ENCODE peak calls at places on chromosome 9, in six cellular contexts. One of them, this sample, is unnamed.
A peak's percentile ranks its signal among the peaks of the same experiment; 100 is the strongest.

GRCh38 chr9:131116281-131117101 is 8.9 kb upstream of the NUP214 start:
- DNase-seq in H9: no peak
- DNase-seq in H1: no peak
- DNase-seq in mesendoderm: no peak
- DNase-seq in mesenchymal stem cell: no peak
- DNase-seq in IMR-90: no peak
- DNase-seq in this sample: no peak

GRCh38 chr9:89437772-89438171 is 60.1 kb downstream of the SEMA4D start:
- DNase-seq in H1: no peak
- DNase-seq in IMR-90: no peak
- DNase-seq in mesendoderm: no peak
- DNase-seq in mesenchymal stem cell: no peak
- DNase-seq in H9: no peak
- DNase-seq in this sample: no peak

GRCh38 chr9:16039988-16040761 is 487.3 kb downstream of the CCDC171 start:
- DNase-seq in mesenchymal stem cell: peak; percentile 69
- DNase-seq in mesendoderm: peak; percentile 77
- DNase-seq in H9: peak; percentile 48
- DNase-seq in IMR-90: peak; percentile 81
- DNase-seq in H1: no peak
- DNase-seq in this sample: peak; percentile 66

GRCh38 chr9:37100317-37100716 is 20.1 kb upstream of the ZCCHC7 start:
- DNase-seq in mesendoderm: peak; percentile 46
- DNase-seq in H1: no peak
- DNase-seq in H9: no peak
- DNase-seq in IMR-90: peak; percentile 6
- DNase-seq in mesenchymal stem cell: no peak
- DNase-seq in this sample: no peak

GRCh38 chr9:107173422-107174180 is 109.5 kb upstream of the RAD23B start:
- DNase-seq in mesendoderm: no peak
- DNase-seq in IMR-90: no peak
- DNase-seq in H1: no peak
- DNase-seq in mesenchymal stem cell: no peak
- DNase-seq in H9: no peak
- DNase-seq in this sample: no peak

GRCh38 chr9:88106492-88106891 is 31.8 kb downstream of the SPATA31C2 start:
- DNase-seq in mesenchymal stem cell: peak; percentile 25
- DNase-seq in H1: no peak
- DNase-seq in mesendoderm: peak; percentile 59
- DNase-seq in H9: peak; percentile 36
- DNase-seq in IMR-90: peak; percentile 36
- DNase-seq in this sample: no peak

GRCh38 chr9:127942152-127943010 is 4.7 kb upstream of the DPM2 start:
- DNase-seq in mesendoderm: peak; percentile 77
- DNase-seq in H9: peak; percentile 86
- DNase-seq in IMR-90: peak; percentile 54
- DNase-seq in H1: no peak
- DNase-seq in mesenchymal stem cell: peak; percentile 66
- DNase-seq in this sample: peak; percentile 61

GRCh38 chr9:105157178-105157583 is 87.3 kb upstream of the SLC44A1 start:
- DNase-seq in H1: no peak
- DNase-seq in IMR-90: peak; percentile 77
- DNase-seq in H9: peak; percentile 46
- DNase-seq in mesenchymal stem cell: peak; percentile 86
- DNase-seq in mesendoderm: peak; percentile 70
- DNase-seq in this sample: no peak

GRCh38 chr9:37943329-37944265 is 39.7 kb upstream of the SLC25A51 start:
- DNase-seq in mesenchymal stem cell: peak; percentile 88
- DNase-seq in IMR-90: peak; percentile 94
- DNase-seq in H9: no peak
- DNase-seq in mesendoderm: peak; percentile 60
- DNase-seq in H1: no peak
- DNase-seq in this sample: no peak

GRCh38 chr9:20220286-20220685 is 402.0 kb downstream of the MLLT3 start:
- DNase-seq in H9: no peak
- DNase-seq in H1: no peak
- DNase-seq in IMR-90: no peak
- DNase-seq in mesendoderm: no peak
- DNase-seq in mesenchymal stem cell: peak; percentile 19
- DNase-seq in this sample: no peak

GRCh38 chr9:127898433-127899199 is 787 bp downstream of the ST6GALNAC6 start:
- DNase-seq in mesendoderm: no peak
- DNase-seq in mesenchymal stem cell: peak; percentile 94
- DNase-seq in H1: no peak
- DNase-seq in H9: peak; percentile 41
- DNase-seq in IMR-90: peak; percentile 89
- DNase-seq in this sample: no peak

GRCh38 chr9:2125909-2126308 is 110.8 kb downstream of the SMARCA2 start:
- DNase-seq in IMR-90: peak; percentile 30
- DNase-seq in mesendoderm: no peak
- DNase-seq in H1: no peak
- DNase-seq in H9: no peak
- DNase-seq in mesenchymal stem cell: peak; percentile 36
- DNase-seq in this sample: no peak

GRCh38 chr9:14466828-14467227 is 152.9 kb upstream of the NFIB start:
- DNase-seq in H9: no peak
- DNase-seq in H1: no peak
- DNase-seq in IMR-90: no peak
- DNase-seq in mesendoderm: no peak
- DNase-seq in mesenchymal stem cell: no peak
- DNase-seq in this sample: no peak

GRCh38 chr9:132485454-132485853 is 75.4 kb downstream of the CFAP77 start:
- DNase-seq in mesendoderm: no peak
- DNase-seq in mesenchymal stem cell: no peak
- DNase-seq in H9: no peak
- DNase-seq in IMR-90: no peak
- DNase-seq in H1: no peak
- DNase-seq in this sample: no peak
- H2BK15ac ChIP-seq in mesendoderm: no peak overlapping the region
- H2BK15ac ChIP-seq in mesenchymal stem cell: no peak overlapping the region
- H2BK15ac ChIP-seq in H9: no peak overlapping the region
- H2BK15ac ChIP-seq in IMR-90: no peak overlapping the region
- H2BK15ac ChIP-seq in H1: no peak overlapping the region
- H2BK15ac ChIP-seq in this sample: no peak overlapping the region

GRCh38 chr9:12640021-12640587 is 53.1 kb upstream of the TYRP1 start:
- DNase-seq in mesendoderm: peak; percentile 72
- DNase-seq in H9: no peak
- DNase-seq in mesenchymal stem cell: peak; percentile 72
- DNase-seq in H1: no peak
- DNase-seq in IMR-90: peak; percentile 43
- DNase-seq in this sample: peak; percentile 29
- H2BK15ac ChIP-seq in mesendoderm: no peak overlapping the region
- H2BK15ac ChIP-seq in H9: no peak overlapping the region
- H2BK15ac ChIP-seq in mesenchymal stem cell: no peak overlapping the region
- H2BK15ac ChIP-seq in H1: no peak overlapping the region
- H2BK15ac ChIP-seq in IMR-90: no peak overlapping the region
- H2BK15ac ChIP-seq in this sample: no peak overlapping the region

GRCh38 chr9:123586140-123586735 is 230.2 kb downstream of the CRB2 start:
- DNase-seq in mesenchymal stem cell: no peak
- DNase-seq in mesendoderm: no peak
- DNase-seq in H1: no peak
- DNase-seq in IMR-90: no peak
- DNase-seq in H9: no peak
- DNase-seq in this sample: no peak
- H2BK15ac ChIP-seq in mesenchymal stem cell: no peak overlapping the region
- H2BK15ac ChIP-seq in mesendoderm: no peak overlapping the region
- H2BK15ac ChIP-seq in H1: no peak overlapping the region
- H2BK15ac ChIP-seq in IMR-90: no peak overlapping the region
- H2BK15ac ChIP-seq in H9: no peak overlapping the region
- H2BK15ac ChIP-seq in this sample: no peak overlapping the region

GRCh38 chr9:34633851-34634550 is 3.6 kb downstream of the SIGMAR1 start:
- DNase-seq in mesenchymal stem cell: peak; percentile 71
- DNase-seq in mesendoderm: peak; percentile 80
- DNase-seq in IMR-90: peak; percentile 64
- DNase-seq in H1: no peak
- DNase-seq in H9: peak; percentile 77
- DNase-seq in this sample: peak; percentile 73

GRCh38 chr9:34634551-34634945 is 3.0 kb downstream of the SIGMAR1 start:
- DNase-seq in mesenchymal stem cell: no peak
- DNase-seq in H1: no peak
- DNase-seq in H9: no peak
- DNase-seq in IMR-90: no peak
- DNase-seq in mesendoderm: no peak
- DNase-seq in this sample: no peak

GRCh38 chr9:34630402-34631154 is 1.7 kb upstream of the ARID3C start:
- DNase-seq in IMR-90: no peak
- DNase-seq in H9: no peak
- DNase-seq in mesendoderm: no peak
- DNase-seq in H1: no peak
- DNase-seq in mesenchymal stem cell: no peak
- DNase-seq in this sample: no peak

GRCh38 chr9:34635556-34635955 is 2.0 kb downstream of the SIGMAR1 start:
- DNase-seq in mesendoderm: no peak
- DNase-seq in H9: no peak
- DNase-seq in IMR-90: no peak
- DNase-seq in H1: no peak
- DNase-seq in mesenchymal stem cell: no peak
- DNase-seq in this sample: no peak

DNA sequence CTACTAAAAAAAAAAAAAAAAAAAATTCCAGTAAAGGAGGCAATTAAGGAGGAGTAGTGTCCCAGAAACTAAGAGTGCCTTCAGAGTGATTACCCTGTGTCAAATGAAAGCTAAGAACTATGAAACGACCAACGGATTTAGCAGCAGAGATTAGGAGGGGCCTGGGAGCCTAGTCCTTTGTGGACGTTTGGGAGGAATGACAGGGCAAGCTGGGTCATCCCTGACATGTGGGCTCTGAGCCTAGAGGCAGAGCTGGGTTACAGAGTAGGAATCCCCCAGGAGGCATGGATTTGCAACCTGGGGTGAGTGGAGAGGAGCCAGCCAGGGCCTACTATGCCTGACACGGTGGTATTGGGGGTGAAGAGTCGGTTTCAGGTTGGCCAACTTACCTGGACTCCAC is 4.3 kb upstream of the ARID3C start:
- DNase-seq in mesendoderm: no peak
- DNase-seq in mesenchymal stem cell: no peak
- DNase-seq in H9: no peak
- DNase-seq in H1: no peak
- DNase-seq in IMR-90: no peak
- DNase-seq in this sample: no peak
- H2BK15ac ChIP-seq in mesendoderm: no peak overlapping the region
- H2BK15ac ChIP-seq in mesenchymal stem cell: no peak overlapping the region
- H2BK15ac ChIP-seq in H9: no peak overlapping the region
- H2BK15ac ChIP-seq in H1: no peak overlapping the region
- H2BK15ac ChIP-seq in IMR-90: no peak overlapping the region
- H2BK15ac ChIP-seq in this sample: no peak overlapping the region

DNA sequence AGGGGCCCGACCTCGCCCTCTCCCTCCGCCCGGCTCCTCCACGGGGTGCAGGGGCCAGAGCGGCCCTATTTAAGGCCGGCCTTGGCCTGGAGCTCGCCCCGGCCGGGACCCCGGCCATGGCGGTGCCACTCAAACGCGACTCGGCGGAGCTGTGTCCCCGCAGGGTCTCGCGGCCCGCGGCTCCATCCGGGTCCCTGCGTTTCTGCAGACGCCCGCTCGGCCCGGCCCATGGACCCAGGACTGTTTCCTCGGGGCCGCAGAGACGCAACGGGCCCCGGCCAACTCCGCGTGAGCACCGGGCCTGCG is 661 bp downstream of the TMEM250 start:
- DNase-seq in mesendoderm: no peak
- DNase-seq in mesenchymal stem cell: no peak
- DNase-seq in H1: no peak
- DNase-seq in H9: no peak
- DNase-seq in IMR-90: no peak
- DNase-seq in this sample: no peak
- H2BK15ac ChIP-seq in mesendoderm: no peak overlapping the region
- H2BK15ac ChIP-seq in mesenchymal stem cell: peak overlapping the region; percentile 95
- H2BK15ac ChIP-seq in H1: no peak overlapping the region
- H2BK15ac ChIP-seq in H9: no peak overlapping the region
- H2BK15ac ChIP-seq in IMR-90: no peak overlapping the region
- H2BK15ac ChIP-seq in this sample: no peak overlapping the region

GRCh38 chr9:91811024-91811909 is 138.8 kb downstream of the ROR2 start:
- DNase-seq in mesendoderm: no peak
- DNase-seq in H9: no peak
- DNase-seq in mesenchymal stem cell: no peak
- DNase-seq in IMR-90: no peak
- DNase-seq in H1: no peak
- DNase-seq in this sample: no peak
- H2BK15ac ChIP-seq in mesendoderm: no peak overlapping the region
- H2BK15ac ChIP-seq in H9: no peak overlapping the region
- H2BK15ac ChIP-seq in mesenchymal stem cell: no peak overlapping the region
- H2BK15ac ChIP-seq in IMR-90: peak overlapping the region; percentile 27
- H2BK15ac ChIP-seq in H1: no peak overlapping the region
- H2BK15ac ChIP-seq in this sample: no peak overlapping the region

GRCh38 chr9:81028504-81028903 is 660.8 kb downstream of the TLE1 start:
- DNase-seq in H9: no peak
- DNase-seq in mesenchymal stem cell: peak; percentile 93
- DNase-seq in mesendoderm: peak; percentile 68
- DNase-seq in IMR-90: peak; percentile 97
- DNase-seq in H1: no peak
- DNase-seq in this sample: no peak
- H2BK15ac ChIP-seq in H9: no peak overlapping the region
- H2BK15ac ChIP-seq in mesenchymal stem cell: no peak overlapping the region
- H2BK15ac ChIP-seq in mesendoderm: no peak overlapping the region
- H2BK15ac ChIP-seq in IMR-90: no peak overlapping the region
- H2BK15ac ChIP-seq in H1: no peak overlapping the region
- H2BK15ac ChIP-seq in this sample: no peak overlapping the region

DNA sequence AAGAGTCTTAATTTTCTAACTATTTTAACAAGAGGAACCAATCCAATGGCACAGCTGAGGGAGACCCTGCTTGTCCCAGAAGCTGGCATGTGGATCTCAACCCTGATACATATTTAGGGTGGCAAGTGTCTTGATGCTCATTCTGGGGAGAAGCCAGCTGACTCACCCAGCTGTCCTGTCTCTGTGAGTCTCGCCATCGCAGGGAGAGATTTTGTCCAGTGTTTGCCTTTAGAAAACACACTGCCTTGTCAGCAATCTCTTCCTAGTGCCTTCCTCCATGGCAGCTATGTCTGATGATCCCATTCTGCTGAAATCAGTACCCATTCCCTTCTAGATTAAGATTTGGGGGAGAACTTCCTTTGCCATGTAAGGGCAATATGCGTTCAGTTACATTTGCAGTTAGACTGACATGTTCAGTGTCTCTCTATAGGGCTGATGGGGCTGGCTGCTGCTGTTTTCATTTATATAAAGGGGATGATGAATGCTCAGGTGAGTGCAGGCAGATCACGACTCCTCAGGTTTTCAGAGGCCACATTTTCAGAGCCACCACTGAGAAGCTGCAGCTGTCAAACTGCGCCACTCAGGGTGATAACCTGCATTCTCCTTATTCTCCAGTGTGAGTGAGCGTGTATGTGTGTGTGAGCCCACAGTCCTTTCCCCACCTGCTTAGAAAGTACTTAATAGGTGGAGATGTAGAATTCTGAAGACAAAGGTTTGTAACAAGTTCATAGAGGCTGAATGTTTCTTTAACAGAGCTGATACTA is 217.0 kb downstream of the GAS1 start:
- DNase-seq in H1: no peak
- DNase-seq in H9: no peak
- DNase-seq in mesenchymal stem cell: no peak
- DNase-seq in mesendoderm: no peak
- DNase-seq in IMR-90: peak; percentile 39
- DNase-seq in this sample: no peak
- H2BK15ac ChIP-seq in H1: no peak overlapping the region
- H2BK15ac ChIP-seq in H9: no peak overlapping the region
- H2BK15ac ChIP-seq in mesenchymal stem cell: no peak overlapping the region
- H2BK15ac ChIP-seq in mesendoderm: no peak overlapping the region
- H2BK15ac ChIP-seq in IMR-90: peak overlapping the region; percentile 50
- H2BK15ac ChIP-seq in this sample: no peak overlapping the region